ENCODE peak calls at places on chromosome 7, in eight cellular contexts. J is lung; K is mesenchymal stem cell; B is KG1; W is pancreas; P is stimulated activated CD4-positive, alpha-beta T cell treated with anti-CD3 and anti-CD28 coated beads, Interleukin-2, amount 100 ng/mL, for 48 hours; N is fibroblast of mammary gland; M is KBM-7. I is an unnamed sample.

GRCh38 chr7:140358771-140359095 is 39.6 kb downstream of the SLC37A3 start:
- DNase-seq in J (no peak), K (no peak), B (no peak), W (no peak), P (no peak), N (no peak), M (no peak), I (peak)

GRCh38 chr7:74104702-74105101 is 21.1 kb downstream of the LIMK1 start:
- DNase-seq in J (no peak), K (no peak), B (no peak), W (no peak), P (no peak), N (no peak), M (no peak), I (peak)

GRCh38 chr7:121329460-121330052 is 756 bp downstream of the WNT16 start:
- DNase-seq in J (no peak), K (no peak), B (no peak), W (peak), P (peak), N (no peak), M (no peak), I (peak)

GRCh38 chr7:81273601-81274397 is 354.9 kb upstream of the SEMA3C start:
- DNase-seq in J (no peak), K (no peak), B (no peak), W (no peak), P (no peak), N (no peak), M (no peak), I (no peak)

GRCh38 chr7:66167773-66168367 is 37.3 kb upstream of the TPST1 start:
- DNase-seq in J (no peak), K (peak), B (no peak), W (no peak), P (no peak), N (peak), M (peak), I (peak)

GRCh38 chr7:51080622-51081269 is 235.9 kb downstream of the COBL start:
- DNase-seq in J (no peak), K (no peak), B (no peak), W (no peak), P (no peak), N (no peak), M (no peak), I (no peak)

GRCh38 chr7:73570977-73571376 is 7.4 kb downstream of the TBL2 start:
- DNase-seq in J (no peak), K (no peak), B (no peak), W (no peak), P (no peak), N (no peak), M (no peak), I (no peak)

GRCh38 chr7:156791241-156791640 is 101.7 kb downstream of the LMBR1 start:
- DNase-seq in J (no peak), K (no peak), B (no peak), W (no peak), P (no peak), N (no peak), M (no peak), I (no peak)

GRCh38 chr7:42414961-42415505 is 178.0 kb upstream of the GLI3 start:
- DNase-seq in J (no peak), K (peak), B (no peak), W (no peak), P (no peak), N (peak), M (no peak), I (no peak)

GRCh38 chr7:93055543-93056107 is 62.2 kb downstream of the SAMD9 start:
- DNase-seq in J (no peak), K (peak), B (peak), W (no peak), P (no peak), N (peak), M (peak), I (peak)

GRCh38 chr7:99366646-99367045 is 7.9 kb upstream of the ARPC1B start:
- DNase-seq in J (no peak), K (no peak), B (no peak), W (no peak), P (no peak), N (no peak), M (no peak), I (no peak)

GRCh38 chr7:150595361-150595760 is 28.2 kb downstream of the GIMAP4 start:
- DNase-seq in J (no peak), K (no peak), B (no peak), W (no peak), P (no peak), N (no peak), M (no peak), I (no peak)

GRCh38 chr7:143510854-143511592 is 33.4 kb downstream of the TAS2R41 start:
- DNase-seq in J (no peak), K (no peak), B (no peak), W (peak), P (no peak), N (no peak), M (no peak), I (no peak)

GRCh38 chr7:56115852-56116538 is at the start of gene NUPR2:
- DNase-seq in J (no peak), K (no peak), B (no peak), W (no peak), P (no peak), N (no peak), M (no peak), I (peak)

GRCh38 chr7:3301472-3301778 is 373 bp downstream of the SDK1 start:
- DNase-seq in J (no peak), K (no peak), B (no peak), W (no peak), P (no peak), N (no peak), M (no peak), I (no peak)

GRCh38 chr7:94710256-94710655 is 54.3 kb upstream of the SGCE start:
- DNase-seq in J (no peak), K (no peak), B (no peak), W (no peak), P (no peak), N (no peak), M (no peak), I (peak)

GRCh38 chr7:117800406-117800805 is 72.8 kb downstream of the CTTNBP2 start:
- DNase-seq in J (no peak), K (no peak), B (no peak), W (no peak), P (no peak), N (no peak), M (no peak), I (peak)

GRCh38 chr7:2684501-2684900 is 3.5 kb upstream of the AMZ1 start:
- DNase-seq in J (no peak), K (no peak), B (no peak), W (no peak), P (no peak), N (no peak), M (no peak), I (no peak)

GRCh38 chr7:27141591-27142561 is 1.6 kb downstream of the HOXA5 start:
- DNase-seq in J (no peak), K (peak), B (no peak), W (no peak), P (no peak), N (peak), M (no peak), I (peak)

GRCh38 chr7:94223375-94224084 is 171.2 kb upstream of the COL1A2 start:
- DNase-seq in J (no peak), K (peak), B (no peak), W (no peak), P (no peak), N (peak), M (no peak), I (peak)

GRCh38 chr7:74452748-74453320 is 872 bp upstream of the GTF2IRD1 start:
- DNase-seq in J (no peak), K (peak), B (no peak), W (peak), P (peak), N (peak), M (no peak), I (peak)

GRCh38 chr7:39609462-39610149 is 13.8 kb upstream of the RALA start:
- DNase-seq in J (no peak), K (no peak), B (no peak), W (no peak), P (peak), N (no peak), M (peak), I (no peak)

I was measured in kidney tubule cell.